ENCODE peak calls at places on chromosomes 7 and 10, in five cellular contexts. I, L, A, F and T are unnamed samples.
A peak's percentile ranks its signal among the peaks of the same experiment; 100 is the strongest.

GRCh38 chr10:94307046-94307615 is 55.6 kb downstream of the NOC3L start:
- DNase-seq in A (no peak), I (no peak), L (no peak), F (no peak), T (no peak)

GRCh38 chr7:26102176-26102575 is 49.8 kb upstream of the NFE2L3 start:
- DNase-seq in I (no peak), L (no peak), A (no peak), F (no peak), T (no peak)

GRCh38 chr7:116805100-116805544 is 57.3 kb upstream of the CAPZA2 start:
- DNase-seq in A (no peak), I (peak; percentile 62), F (peak; percentile 76), L (no peak), T (no peak)

GRCh38 chr7:91710896-91711295 is 169.6 kb downstream of the MTERF1 start:
- DNase-seq in A (no peak), L (no peak), F (no peak), I (no peak), T (no peak)

GRCh38 chr10:110279062-110279986 is 25.4 kb downstream of the SMNDC1 start:
- DNase-seq in L (peak; percentile 60), I (peak; percentile 75), A (peak; percentile 72), F (peak; percentile 71), T (peak; percentile 52)

GRCh38 chr10:47384148-47384921 is at the start of gene ZNF488:
- DNase-seq in I (peak; percentile 72), A (peak; percentile 90), L (peak; percentile 87), F (peak; percentile 49), T (peak; percentile 88)

GRCh38 chr7:139702313-139702731 is 75.5 kb downstream of the HIPK2 start:
- DNase-seq in L (peak; percentile 34), A (no peak), F (no peak), I (no peak), T (no peak)

GRCh38 chr7:108203433-108204002 is 73.4 kb upstream of the LAMB4 start:
- DNase-seq in I (no peak), A (no peak), F (no peak), L (no peak), T (no peak)

GRCh38 chr7:86660950-86661462 is 17.3 kb downstream of the GRM3 start:
- DNase-seq in I (no peak), F (no peak), L (no peak), A (no peak), T (no peak)

GRCh38 chr7:70271617-70272081 is 673.4 kb downstream of the AUTS2 start:
- DNase-seq in L (no peak), A (no peak), I (no peak), F (no peak), T (no peak)

GRCh38 chr7:123871998-123872867 is 27.3 kb downstream of the HYAL4 start:
- DNase-seq in A (no peak), L (peak; percentile 65), F (peak; percentile 42), I (no peak), T (no peak)

GRCh38 chr7:151616443-151617213 is 96.9 kb upstream of the RHEB start:
- DNase-seq in A (no peak), L (peak; percentile 52), F (no peak), I (no peak), T (no peak)

GRCh38 chr7:451255-452229 is 68.1 kb downstream of the PDGFA start:
- DNase-seq in A (no peak), I (no peak), F (no peak), L (no peak), T (no peak)

DNA sequence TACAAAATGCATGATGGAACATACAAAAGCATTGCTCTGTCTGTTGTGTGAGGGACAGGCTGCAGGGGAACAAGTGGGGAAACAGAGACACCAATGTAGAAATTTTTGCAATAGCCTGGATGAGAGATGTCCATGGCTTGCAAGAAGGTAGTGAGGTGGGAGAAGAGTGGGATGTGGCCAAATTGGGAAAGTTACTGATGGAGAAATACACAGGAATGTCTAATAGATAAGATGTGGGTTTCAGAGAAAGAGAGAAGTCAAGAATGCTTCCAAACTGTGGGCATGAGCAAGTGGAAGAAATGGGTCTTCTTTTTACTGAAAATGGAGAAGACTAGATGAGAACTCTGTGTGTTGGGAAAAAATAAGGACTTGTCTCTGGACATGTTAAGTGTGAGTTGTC is 592.7 kb downstream of the TNS3 start:
- DNase-seq in A (no peak), L (no peak), I (no peak), F (no peak), T (no peak)
- TF ChIP-seq CTCF in A (no peak), L (no peak), I (no peak), F (no peak), T (no peak)

GRCh38 chr10:131901181-131901829 is 497 bp downstream of the PPP2R2D start:
- DNase-seq in L (peak; percentile 63), I (no peak), A (peak; percentile 71), F (peak; percentile 4), T (peak; percentile 26)

GRCh38 chr10:131905279-131905595 is 4.4 kb downstream of the PPP2R2D start:
- DNase-seq in L (no peak), F (no peak), A (peak; percentile 33), I (no peak), T (no peak)

GRCh38 chr10:131902211-131902610 is 1.4 kb downstream of the PPP2R2D start:
- DNase-seq in F (no peak), A (peak; percentile 37), I (no peak), L (no peak), T (no peak)

GRCh38 chr10:131900350-131901152 is at the start of gene PPP2R2D:
- DNase-seq in F (peak; percentile 83), A (peak; percentile 97), L (peak; percentile 96), I (peak; percentile 91), T (peak; percentile 91)

GRCh38 chr10:131902691-131903090 is 1.9 kb downstream of the PPP2R2D start:
- DNase-seq in L (no peak), F (no peak), A (peak; percentile 28), I (no peak), T (no peak)
- H3K4me1 ChIP-seq in L (peaks cover 65% of the 10 kb centered on the region), F (peaks cover 10% of the 10 kb centered on the region), A (peaks cover 59% of the 10 kb centered on the region), I (no peaks in the 10 kb centered on the region), T (no peaks in the 10 kb centered on the region)

GRCh38 chr10:92573091-92573797 is 649 bp downstream of the IDE start:
- DNase-seq in A (peak; percentile 72), I (no peak), L (peak; percentile 29), F (peak; percentile 36), T (peak; percentile 20)
- TF ChIP-seq CTCF in A (peak; percentile 23), I (no peak), L (no peak), F (peak; percentile 18), T (peak; percentile 5)

GRCh38 chr7:130946110-130946509 is 212.1 kb upstream of the KLF14 start:
- DNase-seq in F (no peak), I (no peak), L (no peak), A (no peak), T (no peak)
- H3K4me1 ChIP-seq in F (peaks cover 13% of the 10 kb centered on the region), I (no peaks in the 10 kb centered on the region), L (peaks cover 75% of the 10 kb centered on the region), A (peaks cover 52% of the 10 kb centered on the region), T (peaks cover 14% of the 10 kb centered on the region)

DNA sequence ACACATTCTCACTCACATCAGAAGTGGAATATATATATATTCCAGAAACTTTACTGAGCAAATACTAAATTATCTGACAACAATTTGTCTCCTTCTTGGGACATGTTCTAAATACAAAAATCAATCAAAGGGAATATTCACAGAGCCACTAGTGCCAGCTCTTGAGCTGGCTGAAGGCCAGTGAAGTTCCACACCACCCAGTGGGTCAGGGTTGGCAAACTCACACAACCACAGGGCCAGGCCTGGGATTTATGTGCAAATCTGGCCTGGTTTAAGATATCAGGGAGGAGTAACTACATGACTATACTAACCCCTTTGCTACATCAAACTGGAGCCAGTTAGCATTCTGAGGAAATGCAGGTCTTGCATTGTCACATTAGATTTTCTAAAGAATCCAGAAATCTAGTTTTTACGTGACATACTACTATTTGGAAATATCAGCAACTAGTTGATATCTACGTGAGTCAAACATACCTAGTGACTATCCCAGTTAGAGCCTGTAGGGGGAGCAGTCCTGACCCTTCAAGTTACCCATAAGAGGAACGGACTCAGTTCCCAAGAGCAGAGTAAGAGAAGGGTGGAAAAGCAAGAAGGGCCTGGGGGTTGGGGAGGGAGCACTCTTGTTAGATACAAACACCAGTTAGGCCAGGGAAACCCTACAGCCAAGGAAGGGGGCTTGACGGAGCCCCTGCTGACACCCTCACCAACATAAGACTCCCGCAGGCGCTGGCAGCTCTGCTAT is 600.4 kb downstream of the KCNMA1 start:
- DNase-seq in A (no peak), I (no peak), L (no peak), F (no peak), T (no peak)
- TF ChIP-seq CTCF in A (no peak), I (peak; percentile 38), L (peak; percentile 39), F (peak; percentile 28), T (peak; percentile 18)

GRCh38 chr7:95922191-95922590 is 149.8 kb downstream of the DYNC1I1 start:
- DNase-seq in I (no peak), F (no peak), A (no peak), L (no peak), T (no peak)
- H3K4me1 ChIP-seq in I (no peaks in the 10 kb centered on the region), F (no peaks in the 10 kb centered on the region), A (no peaks in the 10 kb centered on the region), L (no peaks in the 10 kb centered on the region), T (no peaks in the 10 kb centered on the region)

GRCh38 chr10:10677479-10677878 is 340.2 kb upstream of the CELF2 start:
- DNase-seq in F (peak; percentile 80), A (no peak), I (peak; percentile 68), L (peak; percentile 30), T (peak; percentile 43)
- TF ChIP-seq CTCF in F (peak; percentile 66), A (peak; percentile 31), I (peak; percentile 72), L (peak; percentile 20), T (peak; percentile 34)

GRCh38 chr10:124703372-124703771 is 40.8 kb downstream of the FAM53B start:
- DNase-seq in A (no peak), F (no peak), I (no peak), L (no peak), T (no peak)
- H3K4me1 ChIP-seq in A (peaks cover 99% of the 10 kb centered on the region), F (peaks cover 26% of the 10 kb centered on the region), I (no peaks in the 10 kb centered on the region), L (peaks cover 100% of the 10 kb centered on the region), T (peaks cover 71% of the 10 kb centered on the region)